ENCODE peak calls at places on chromosomes 2 and 18, in six cellular contexts. M is CD8-positive, alpha-beta T cell; E is HepG2; D is right atrium auricular region; V is Caco-2; Q is lower lobe of right lung. J is an unnamed sample. For H3K4me1, the result is how much of the 10 kb centered on the place peaks cover.

GRCh38 chr18:45497595-45498269 is 117.5 kb upstream of the SLC14A2 start:
- DNase-seq in M (no peak), E (no peak), D (no peak), V (no peak), Q (no peak), J (no peak)

GRCh38 chr2:180040146-180040925 is 33.2 kb upstream of the CWC22 start:
- DNase-seq in M (no peak), E (no peak), D (no peak), V (no peak), Q (no peak), J (peak)

GRCh38 chr2:60880988-60881932 is at the start of gene REL:
- DNase-seq in M (peak), E (peak), D (peak), V (peak), Q (peak), J (peak)

GRCh38 chr2:9333591-9334171 is 89.6 kb downstream of the ITGB1BP1 start:
- DNase-seq in M (no peak), E (peak), D (peak), V (peak), Q (no peak), J (peak)

GRCh38 chr18:44763327-44763726 is 82.6 kb downstream of the SETBP1 start:
- DNase-seq in M (no peak), E (no peak), D (no peak), V (no peak), Q (no peak), J (no peak)

GRCh38 chr2:238021327-238021726 is 39.5 kb upstream of the SCLY start:
- DNase-seq in M (no peak), E (no peak), D (no peak), V (no peak), Q (no peak), J (no peak)

GRCh38 chr2:101802329-101802728 is 104.8 kb downstream of the MAP4K4 start:
- DNase-seq in M (no peak), E (peak), D (no peak), V (peak), Q (peak), J (no peak)

GRCh38 chr18:3458952-3459853 is 9.2 kb downstream of the TGIF1 start:
- DNase-seq in M (no peak), E (no peak), D (no peak), V (no peak), Q (no peak), J (peak)

GRCh38 chr18:79607361-79607930 is 72.2 kb upstream of the CTDP1 start:
- DNase-seq in M (no peak), E (no peak), D (no peak), V (no peak), Q (peak), J (no peak)

GRCh38 chr2:159044804-159045286 is 76.4 kb downstream of the TANC1 start:
- DNase-seq in M (no peak), E (no peak), D (no peak), V (no peak), Q (peak), J (peak)

GRCh38 chr2:47118581-47118980 is 36.5 kb downstream of the STPG4 start:
- DNase-seq in M (no peak), E (no peak), D (no peak), V (no peak), Q (no peak), J (no peak)

GRCh38 chr2:30230479-30230854 is 867 bp upstream of the LBH start:
- DNase-seq in M (peak), E (no peak), D (no peak), V (peak), Q (no peak), J (peak)

GRCh38 chr2:101806123-101806522 is 108.6 kb downstream of the MAP4K4 start:
- DNase-seq in M (no peak), E (peak), D (no peak), V (no peak), Q (no peak), J (no peak)

GRCh38 chr2:55947759-55948158 is 24.2 kb upstream of the EFEMP1 start:
- DNase-seq in M (no peak), E (no peak), D (no peak), V (no peak), Q (no peak), J (no peak)

GRCh38 chr2:39632871-39633270 is 32.8 kb upstream of the TMEM178A start:
- DNase-seq in M (no peak), E (no peak), D (no peak), V (no peak), Q (no peak), J (peak)

DNA sequence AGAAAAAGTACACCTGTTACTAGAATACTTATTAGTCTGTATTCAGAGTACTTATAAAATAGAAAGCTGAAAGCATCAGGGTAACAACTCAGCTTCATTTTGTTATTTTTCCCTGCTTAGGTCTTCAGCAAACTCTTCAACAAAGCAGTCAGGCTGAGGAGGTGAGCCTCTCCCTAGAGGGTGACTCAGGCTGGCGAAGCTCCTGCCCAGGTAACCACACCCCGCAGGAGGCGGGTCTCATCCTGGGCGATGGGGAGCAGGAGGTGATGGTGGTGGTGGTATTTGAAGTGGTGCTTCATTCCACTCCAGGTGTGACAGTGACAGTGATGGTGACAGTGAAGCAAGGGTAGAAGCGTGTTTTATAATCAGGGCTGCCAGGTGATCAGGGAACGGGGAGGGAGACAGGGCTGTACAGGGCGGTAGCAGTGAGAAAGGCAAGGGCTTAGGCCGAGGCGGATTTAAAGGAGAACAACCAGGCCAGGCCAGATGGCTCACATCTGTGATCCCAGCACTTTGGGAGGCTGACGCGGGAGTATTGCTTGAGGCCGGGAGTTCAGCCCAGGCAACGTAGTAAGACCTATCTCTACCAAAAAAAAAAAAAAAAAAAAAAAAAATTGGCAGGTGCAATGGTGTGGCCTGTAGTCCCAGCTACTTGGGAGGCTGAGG is 127.1 kb downstream of the SOCS6 start:
- DNase-seq in M (no peak), E (no peak), D (no peak), V (no peak), Q (no peak), J (no peak)
- H3K4me1 ChIP-seq in M (under half), E (half or more), D (under half), V (under half), Q (under half), J (under half)

DNA sequence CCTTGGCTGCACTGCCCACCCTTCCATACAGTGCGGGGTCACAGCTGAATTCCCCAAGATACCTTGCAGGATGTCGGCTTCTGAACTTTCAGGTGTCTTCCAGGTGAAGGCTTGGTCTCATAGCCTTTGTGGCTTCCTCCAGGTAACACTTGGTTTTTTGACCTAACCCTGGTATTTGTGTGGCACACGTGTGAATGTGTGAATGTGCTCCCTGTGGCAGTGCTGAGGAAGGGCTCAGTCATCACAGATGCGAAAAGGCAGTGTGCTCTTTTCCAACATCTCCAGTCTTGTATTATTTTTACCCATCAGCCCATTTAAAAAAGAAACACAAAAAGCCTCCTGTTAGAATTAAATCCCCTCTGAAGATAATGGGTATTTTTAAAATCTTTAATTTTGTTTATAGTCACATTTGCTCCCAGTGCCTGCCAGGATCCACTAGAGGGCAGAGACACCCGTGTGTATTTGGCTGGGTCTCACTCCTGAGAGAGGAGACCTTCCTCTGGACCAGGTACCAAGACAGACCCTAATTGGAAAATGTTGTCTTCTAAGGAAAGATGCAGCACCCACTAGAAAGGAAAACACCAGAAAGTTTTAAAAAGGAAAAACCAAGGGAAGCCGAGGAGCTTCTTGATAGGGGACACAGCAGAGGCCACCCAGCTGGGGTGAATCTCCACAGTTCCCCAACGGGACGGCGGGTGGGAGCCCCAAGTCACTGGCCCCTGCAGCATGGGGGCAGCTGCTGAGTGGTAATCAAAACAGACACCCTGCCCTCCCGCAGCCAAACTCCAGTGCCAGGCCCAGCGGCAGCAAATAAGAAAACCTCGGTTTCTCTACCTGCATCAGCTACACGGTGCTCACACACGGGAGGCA is 27.7 kb downstream of the FAM110C start:
- DNase-seq in M (no peak), E (no peak), D (no peak), V (peak), Q (no peak), J (no peak)
- TF ChIP-seq CTCF in M (peak), E (peak), D (no peak), V (peak), Q (peak), J (peak)

GRCh38 chr2:191636586-191636985 is 41.4 kb upstream of the NABP1 start:
- DNase-seq in M (no peak), E (peak), D (no peak), V (no peak), Q (no peak), J (no peak)
- H3K4me1 ChIP-seq in M (under half), E (half or more), D (under half), V (under half), Q (under half), J (under half)

GRCh38 chr2:94871226-94872087 is at the start of gene TEKT4:
- DNase-seq in M (no peak), E (no peak), D (no peak), V (peak), Q (peak), J (no peak)

GRCh38 chr2:94869552-94870391 is 1.5 kb upstream of the TEKT4 start:
- DNase-seq in M (no peak), E (no peak), D (no peak), V (no peak), Q (peak), J (no peak)

GRCh38 chr2:94869131-94869530 is 2.1 kb upstream of the TEKT4 start:
- DNase-seq in M (no peak), E (no peak), D (no peak), V (no peak), Q (no peak), J (no peak)

GRCh38 chr2:94872088-94872618 is 923 bp downstream of the TEKT4 start:
- DNase-seq in M (no peak), E (no peak), D (no peak), V (no peak), Q (no peak), J (no peak)

GRCh38 chr2:94870392-94871225 is 621 bp upstream of the TEKT4 start:
- DNase-seq in M (peak), E (peak), D (peak), V (peak), Q (peak), J (no peak)
- TF ChIP-seq CTCF in M (no peak), E (peak), D (no peak), V (peak), Q (peak), J (peak)

DNA sequence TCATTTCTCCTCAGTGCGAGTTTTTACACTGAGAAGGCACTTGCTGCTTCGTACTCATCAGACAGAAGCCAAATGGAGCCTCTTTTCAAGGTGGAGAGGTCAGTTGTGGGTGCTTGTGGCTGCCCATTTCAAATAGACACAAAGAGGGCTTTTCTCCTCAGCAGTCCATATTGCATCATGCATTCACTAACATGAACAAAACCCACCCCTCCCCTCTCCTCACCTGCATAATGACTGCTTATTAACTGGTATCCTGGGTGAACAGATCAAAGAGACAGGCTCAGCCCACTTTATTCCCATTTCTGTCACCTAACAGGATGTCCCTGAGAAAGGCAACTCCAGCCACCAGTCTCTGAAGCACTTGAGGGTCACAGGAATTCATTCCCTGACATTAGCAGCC is 28.9 kb downstream of the KLF7 start:
- DNase-seq in M (no peak), E (peak), D (no peak), V (no peak), Q (no peak), J (no peak)
- H3K4me1 ChIP-seq in M (under half), E (under half), D (under half), V (under half), Q (half or more), J (under half)

J was measured in cardiac muscle cell.